ENCODE peak calls at places on chromosomes 6 and 20, in five cellular contexts. R is mucosa of gallbladder, A is SK-MEL-5, U is foreskin fibroblast, N is left ventricle myocardium inferior. I is an unnamed sample.

GRCh38 chr20:3908667-3909066 is 19.5 kb downstream of the PANK2 start:
- DNase-seq in R (no peak), A (peak), U (no peak), N (peak), I (no peak)

GRCh38 chr6:33375143-33375649 is 16.4 kb upstream of the KIFC1 start:
- DNase-seq in R (peak), A (no peak), U (peak), N (peak), I (no peak)

GRCh38 chr6:23414204-23414501 is 711.9 kb upstream of the NRSN1 start:
- DNase-seq in R (no peak), A (peak), U (no peak), N (no peak), I (no peak)

GRCh38 chr20:3766381-3766780 is 1.2 kb downstream of the ADISSP start:
- DNase-seq in R (no peak), A (no peak), U (no peak), N (no peak), I (no peak)

GRCh38 chr6:3610896-3611295 is 140.6 kb downstream of the PXDC1 start:
- DNase-seq in R (no peak), A (no peak), U (no peak), N (no peak), I (no peak)

GRCh38 chr6:155519339-155519738 is 63.7 kb upstream of the NOX3 start:
- DNase-seq in R (no peak), A (no peak), U (no peak), N (no peak), I (no peak)

GRCh38 chr6:47071681-47072080 is 29.5 kb upstream of the ADGRF1 start:
- DNase-seq in R (no peak), A (no peak), U (no peak), N (no peak), I (no peak)

GRCh38 chr6:39128832-39129231 is 13.8 kb upstream of the SAYSD1 start:
- DNase-seq in R (no peak), A (no peak), U (peak), N (no peak), I (no peak)